ENCODE peak calls at places on chromosomes 11 and 22, in ten cellular contexts. One of them, this sample, is unnamed.

GRCh38 chr11:6601041-6601461 is 2.4 kb downstream of the RRP8 start:
- DNase-seq in psoas muscle: no peak
- DNase-seq in activated CD8-positive, alpha-beta memory T cell treated with anti-CD3 and anti-CD28 coated beads for 24 hours: no peak
- DNase-seq in skeletal muscle cell: no peak
- DNase-seq in NCI-H1105 treated with DMSO at 0.1 percent for 48 hours: no peak
- DNase-seq in body of pancreas: no peak
- DNase-seq in suprapubic skin: no peak
- DNase-seq in activated T-cell treated with anti-CD3 and anti-CD28 coated beads for 24 hours: no peak
- DNase-seq in ovary: no peak
- DNase-seq in AG08395: no peak
- DNase-seq in this sample: no peak

GRCh38 chr22:24503137-24503850 is 8.2 kb downstream of the UPB1 start:
- DNase-seq in psoas muscle: peak
- DNase-seq in suprapubic skin: peak
- DNase-seq in skeletal muscle cell: no peak
- DNase-seq in activated CD8-positive, alpha-beta memory T cell treated with anti-CD3 and anti-CD28 coated beads for 24 hours: peak
- DNase-seq in activated T-cell treated with anti-CD3 and anti-CD28 coated beads for 24 hours: peak
- DNase-seq in ovary: peak
- DNase-seq in AG08395: peak
- DNase-seq in NCI-H1105 treated with DMSO at 0.1 percent for 48 hours: no peak
- DNase-seq in body of pancreas: peak
- DNase-seq in this sample: peak

GRCh38 chr11:111335596-111335995 is 37.2 kb downstream of the POU2AF3 start:
- DNase-seq in activated CD8-positive, alpha-beta memory T cell treated with anti-CD3 and anti-CD28 coated beads for 24 hours: no peak
- DNase-seq in activated T-cell treated with anti-CD3 and anti-CD28 coated beads for 24 hours: no peak
- DNase-seq in skeletal muscle cell: no peak
- DNase-seq in suprapubic skin: no peak
- DNase-seq in psoas muscle: no peak
- DNase-seq in ovary: no peak
- DNase-seq in AG08395: no peak
- DNase-seq in body of pancreas: no peak
- DNase-seq in NCI-H1105 treated with DMSO at 0.1 percent for 48 hours: no peak
- DNase-seq in this sample: no peak

GRCh38 chr11:89660234-89660633 is 49.9 kb upstream of the TRIM77 start:
- DNase-seq in skeletal muscle cell: no peak
- DNase-seq in psoas muscle: no peak
- DNase-seq in NCI-H1105 treated with DMSO at 0.1 percent for 48 hours: no peak
- DNase-seq in ovary: no peak
- DNase-seq in activated CD8-positive, alpha-beta memory T cell treated with anti-CD3 and anti-CD28 coated beads for 24 hours: no peak
- DNase-seq in suprapubic skin: no peak
- DNase-seq in body of pancreas: no peak
- DNase-seq in activated T-cell treated with anti-CD3 and anti-CD28 coated beads for 24 hours: no peak
- DNase-seq in AG08395: no peak
- DNase-seq in this sample: no peak

GRCh38 chr11:10076458-10077141 is 217.4 kb downstream of the SBF2 start:
- DNase-seq in suprapubic skin: no peak
- DNase-seq in ovary: peak
- DNase-seq in NCI-H1105 treated with DMSO at 0.1 percent for 48 hours: no peak
- DNase-seq in body of pancreas: peak
- DNase-seq in psoas muscle: peak
- DNase-seq in skeletal muscle cell: no peak
- DNase-seq in activated T-cell treated with anti-CD3 and anti-CD28 coated beads for 24 hours: peak
- DNase-seq in AG08395: peak
- DNase-seq in activated CD8-positive, alpha-beta memory T cell treated with anti-CD3 and anti-CD28 coated beads for 24 hours: peak
- DNase-seq in this sample: peak

GRCh38 chr11:35593143-35593542 is 25.1 kb upstream of the FJX1 start:
- DNase-seq in NCI-H1105 treated with DMSO at 0.1 percent for 48 hours: no peak
- DNase-seq in ovary: no peak
- DNase-seq in skeletal muscle cell: peak
- DNase-seq in suprapubic skin: no peak
- DNase-seq in body of pancreas: no peak
- DNase-seq in AG08395: peak
- DNase-seq in activated T-cell treated with anti-CD3 and anti-CD28 coated beads for 24 hours: no peak
- DNase-seq in psoas muscle: no peak
- DNase-seq in activated CD8-positive, alpha-beta memory T cell treated with anti-CD3 and anti-CD28 coated beads for 24 hours: no peak
- DNase-seq in this sample: peak

GRCh38 chr22:37996515-37997246 is 12.3 kb upstream of the SOX10 start:
- DNase-seq in psoas muscle: no peak
- DNase-seq in ovary: no peak
- DNase-seq in suprapubic skin: no peak
- DNase-seq in NCI-H1105 treated with DMSO at 0.1 percent for 48 hours: no peak
- DNase-seq in skeletal muscle cell: no peak
- DNase-seq in activated T-cell treated with anti-CD3 and anti-CD28 coated beads for 24 hours: no peak
- DNase-seq in body of pancreas: no peak
- DNase-seq in AG08395: no peak
- DNase-seq in activated CD8-positive, alpha-beta memory T cell treated with anti-CD3 and anti-CD28 coated beads for 24 hours: no peak
- DNase-seq in this sample: no peak

GRCh38 chr11:19810852-19811251 is 98.2 kb downstream of the NAV2 start:
- DNase-seq in suprapubic skin: no peak
- DNase-seq in psoas muscle: no peak
- DNase-seq in ovary: no peak
- DNase-seq in activated CD8-positive, alpha-beta memory T cell treated with anti-CD3 and anti-CD28 coated beads for 24 hours: no peak
- DNase-seq in NCI-H1105 treated with DMSO at 0.1 percent for 48 hours: no peak
- DNase-seq in skeletal muscle cell: no peak
- DNase-seq in AG08395: no peak
- DNase-seq in body of pancreas: no peak
- DNase-seq in activated T-cell treated with anti-CD3 and anti-CD28 coated beads for 24 hours: no peak
- DNase-seq in this sample: no peak

GRCh38 chr11:47886096-47886495 is 37.9 kb upstream of the NUP160 start:
- DNase-seq in ovary: no peak
- DNase-seq in NCI-H1105 treated with DMSO at 0.1 percent for 48 hours: no peak
- DNase-seq in activated T-cell treated with anti-CD3 and anti-CD28 coated beads for 24 hours: no peak
- DNase-seq in psoas muscle: no peak
- DNase-seq in activated CD8-positive, alpha-beta memory T cell treated with anti-CD3 and anti-CD28 coated beads for 24 hours: no peak
- DNase-seq in suprapubic skin: no peak
- DNase-seq in AG08395: peak
- DNase-seq in body of pancreas: peak
- DNase-seq in skeletal muscle cell: no peak
- DNase-seq in this sample: peak

This sample was measured in PC-9.